ENCODE peak calls at places on chromosomes 6 and 20, in four cellular contexts. A is IMR-90, G is K562, M is GM12878. P is an unnamed sample. For H3K4me1, the result is how much of the 10 kb centered on the place peaks cover.

GRCh38 chr6:163147988-163148387 is 266.5 kb upstream of the QKI start:
- DNase-seq in M (no peak), G (no peak), A (no peak), P (no peak)

GRCh38 chr20:25315418-25316210 is 67.7 kb downstream of the PYGB start:
- DNase-seq in G (no peak), M (no peak), A (peak), P (no peak)

GRCh38 chr6:11727995-11728961 is 50.3 kb downstream of the ADTRP start:
- DNase-seq in G (no peak), M (no peak), A (no peak), P (no peak)

GRCh38 chr20:33415948-33416347 is 14.6 kb upstream of the CDK5RAP1 start:
- DNase-seq in G (peak), A (peak), M (no peak), P (no peak)

GRCh38 chr20:38723982-38724602 is at the start of gene SLC32A1:
- DNase-seq in A (no peak), G (peak), M (no peak), P (no peak)

GRCh38 chr6:158040051-158040803 is 58.6 kb downstream of the SYNJ2 start:
- DNase-seq in A (peak), G (peak), M (peak), P (peak)

GRCh38 chr20:41830702-41831101 is 212.5 kb upstream of the CHD6 start:
- DNase-seq in G (no peak), M (no peak), A (no peak), P (no peak)

GRCh38 chr6:51533962-51534361 is 553.5 kb downstream of the PKHD1 start:
- DNase-seq in M (no peak), A (no peak), G (no peak), P (no peak)

GRCh38 chr6:150443621-150444020 is 74.8 kb downstream of the IYD start:
- DNase-seq in A (no peak), M (no peak), G (no peak), P (no peak)

GRCh38 chr20:33840759-33841438 is 29.8 kb downstream of the CHMP4B start:
- DNase-seq in G (no peak), M (no peak), A (no peak), P (no peak)

GRCh38 chr6:111870751-111871064 is 2.5 kb downstream of the FYN start:
- DNase-seq in A (no peak), M (no peak), G (no peak), P (peak)

GRCh38 chr6:54847799-54848597 is 1.4 kb downstream of the FAM83B start:
- DNase-seq in A (peak), M (no peak), G (no peak), P (no peak)

GRCh38 chr20:49560186-49560585 is 7.8 kb downstream of the PTGIS start:
- DNase-seq in G (no peak), A (no peak), M (no peak), P (no peak)

GRCh38 chr6:20182926-20183521 is 29.2 kb downstream of the MBOAT1 start:
- DNase-seq in M (no peak), G (no peak), A (peak), P (no peak)

GRCh38 chr6:3542032-3542640 is 85.3 kb upstream of the SLC22A23 start:
- DNase-seq in A (no peak), G (no peak), M (no peak), P (no peak)

GRCh38 chr6:96907498-96907897 is 9.8 kb upstream of the NDUFAF4 start:
- DNase-seq in G (no peak), M (peak), A (peak), P (no peak)

GRCh38 chr20:51563597-51564332 is 21.2 kb upstream of the NFATC2 start:
- DNase-seq in A (peak), M (no peak), G (peak), P (peak)

GRCh38 chr6:119669228-119669627 is 319.7 kb upstream of the MAN1A1 start:
- DNase-seq in M (no peak), G (no peak), A (no peak), P (peak)

GRCh38 chr20:4154958-4155411 is 139.6 kb upstream of the RNF24 start:
- DNase-seq in M (no peak), G (peak), A (no peak), P (no peak)

GRCh38 chr20:6697228-6697972 is 70.1 kb upstream of the BMP2 start:
- DNase-seq in M (no peak), G (no peak), A (no peak), P (no peak)

GRCh38 chr6:39035689-39036088 is 12.9 kb upstream of the GLP1R start:
- DNase-seq in G (no peak), M (no peak), A (no peak), P (no peak)

GRCh38 chr20:2402271-2402980 is 21.7 kb downstream of the TGM6 start:
- DNase-seq in G (no peak), M (no peak), A (peak), P (peak)

GRCh38 chr6:119334535-119335264 is 14.9 kb downstream of the MAN1A1 start:
- DNase-seq in G (no peak), A (no peak), M (no peak), P (peak)

GRCh38 chr20:5938456-5939029 is 11.8 kb downstream of the TRMT6 start:
- DNase-seq in A (no peak), M (no peak), G (no peak), P (no peak)

GRCh38 chr6:31579546-31580445 is 2.4 kb downstream of the LTB start:
- DNase-seq in M (no peak), G (no peak), A (no peak), P (no peak)

DNA sequence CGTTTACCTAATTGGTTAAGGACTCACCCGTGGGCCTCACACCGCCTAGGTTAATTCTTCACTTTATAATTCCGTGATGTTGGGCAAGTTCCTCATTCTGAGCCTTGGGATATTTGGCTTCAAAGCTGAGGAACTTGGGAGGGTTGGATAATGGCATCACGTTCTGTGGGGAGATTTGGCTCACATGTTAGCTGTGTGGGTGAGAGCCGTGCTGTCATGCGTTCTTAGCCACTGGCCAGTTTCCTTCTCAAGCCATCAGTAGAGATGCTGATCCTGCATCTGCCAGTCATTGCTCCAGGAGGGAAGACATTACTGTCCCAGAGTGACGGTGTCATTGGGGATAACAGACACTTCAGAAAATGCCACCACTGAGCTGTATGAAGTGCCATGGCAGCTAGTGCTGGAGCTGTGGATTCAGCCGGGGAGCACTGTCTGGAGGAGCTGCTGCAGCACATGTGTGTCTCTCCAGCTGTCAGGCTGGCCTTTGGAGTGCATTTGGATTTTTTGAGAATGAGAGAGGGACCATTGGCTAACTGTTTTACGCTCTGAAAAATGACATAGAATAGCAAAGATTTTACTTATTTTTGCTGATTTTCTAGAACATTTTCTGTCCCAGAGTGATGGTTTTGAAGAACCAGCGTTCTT is 16.5 kb downstream of the IGF2R start:
- DNase-seq in G (no peak), A (peak), M (no peak), P (no peak)
- H3K4me1 ChIP-seq in G (under half), A (under half), M (under half), P (under half)

GRCh38 chr6:161082215-161082614 is 90.6 kb downstream of the MAP3K4 start:
- DNase-seq in G (no peak), A (no peak), M (no peak), P (no peak)
- TF ChIP-seq FOS in G (no peak), A (no peak), M (no peak), P (no peak)

GRCh38 chr6:107572886-107573285 is 83.0 kb downstream of the SOBP start:
- DNase-seq in G (no peak), M (no peak), A (no peak), P (no peak)

GRCh38 chr6:107576852-107577251 is 86.9 kb downstream of the SOBP start:
- DNase-seq in G (no peak), M (no peak), A (peak), P (peak)

GRCh38 chr6:107579413-107579812 is 89.5 kb downstream of the SOBP start:
- DNase-seq in G (no peak), M (no peak), A (no peak), P (no peak)

GRCh38 chr6:107574856-107575255 is 84.9 kb downstream of the SOBP start:
- DNase-seq in M (no peak), A (no peak), G (no peak), P (no peak)

GRCh38 chr6:107578642-107579332 is 88.9 kb downstream of the SOBP start:
- DNase-seq in G (no peak), A (no peak), M (no peak), P (no peak)
- H3K4me2 ChIP-seq in G (no peak), A (no peak), M (no peak), P (no peak)

GRCh38 chr6:24858154-24858801 is 59.6 kb upstream of the ARMH2 start:
- DNase-seq in M (peak), G (no peak), A (no peak), P (peak)

GRCh38 chr6:24855389-24856245 is 56.9 kb upstream of the ARMH2 start:
- DNase-seq in G (peak), M (peak), A (peak), P (peak)

GRCh38 chr6:24854077-24854670 is 55.5 kb upstream of the ARMH2 start:
- DNase-seq in A (no peak), M (no peak), G (no peak), P (no peak)

GRCh38 chr6:24856954-24857670 is 58.4 kb upstream of the ARMH2 start:
- DNase-seq in M (no peak), G (no peak), A (no peak), P (no peak)

DNA sequence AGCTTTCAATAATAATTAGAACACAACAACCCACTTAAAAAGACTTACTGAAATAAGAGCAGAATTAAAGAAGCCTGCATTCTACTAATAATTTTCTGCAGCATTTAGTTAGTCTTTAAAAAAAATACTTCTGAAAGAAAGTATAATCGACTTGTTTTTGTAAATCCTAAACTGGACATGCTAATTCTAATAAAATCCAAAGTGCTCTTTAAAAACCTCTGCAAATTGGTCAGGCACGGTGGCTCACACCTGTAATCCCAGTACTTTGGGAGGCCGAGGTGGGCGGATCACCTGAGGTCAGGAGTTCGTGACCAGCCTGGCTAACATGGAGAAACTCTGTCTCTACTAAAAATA is 57.5 kb upstream of the ARMH2 start:
- DNase-seq in M (no peak), A (no peak), G (no peak), P (no peak)
- H3K4me1 ChIP-seq in M (under half), A (under half), G (under half), P (under half)

GRCh38 chr20:1333462-1334369 is 4.8 kb upstream of the SDCBP2 start:
- DNase-seq in A (no peak), M (no peak), G (no peak), P (no peak)

GRCh38 chr20:1330075-1330830 is 1.3 kb upstream of the SDCBP2 start:
- DNase-seq in A (no peak), M (peak), G (no peak), P (no peak)

GRCh38 chr20:1332749-1333300 is 3.9 kb upstream of the SDCBP2 start:
- DNase-seq in A (no peak), G (no peak), M (no peak), P (peak)

GRCh38 chr20:1331101-1331500 is 2.2 kb upstream of the SDCBP2 start:
- DNase-seq in G (no peak), A (no peak), M (no peak), P (no peak)

GRCh38 chr20:1331801-1332453 is 3.0 kb upstream of the SDCBP2 start:
- DNase-seq in G (no peak), M (no peak), A (no peak), P (no peak)
- TF ChIP-seq FOS in G (no peak), M (no peak), A (no peak), P (no peak)

GRCh38 chr20:35058184-35058583 is 34.4 kb downstream of the TRPC4AP start:
- DNase-seq in A (no peak), G (no peak), M (no peak), P (no peak)

GRCh38 chr20:35054804-35055203 is 37.8 kb downstream of the TRPC4AP start:
- DNase-seq in M (no peak), G (no peak), A (no peak), P (no peak)

GRCh38 chr20:35059612-35060011 is 33.0 kb downstream of the TRPC4AP start:
- DNase-seq in M (no peak), G (no peak), A (no peak), P (no peak)

GRCh38 chr20:35059110-35059509 is 33.5 kb downstream of the TRPC4AP start:
- DNase-seq in M (no peak), G (no peak), A (no peak), P (no peak)

DNA sequence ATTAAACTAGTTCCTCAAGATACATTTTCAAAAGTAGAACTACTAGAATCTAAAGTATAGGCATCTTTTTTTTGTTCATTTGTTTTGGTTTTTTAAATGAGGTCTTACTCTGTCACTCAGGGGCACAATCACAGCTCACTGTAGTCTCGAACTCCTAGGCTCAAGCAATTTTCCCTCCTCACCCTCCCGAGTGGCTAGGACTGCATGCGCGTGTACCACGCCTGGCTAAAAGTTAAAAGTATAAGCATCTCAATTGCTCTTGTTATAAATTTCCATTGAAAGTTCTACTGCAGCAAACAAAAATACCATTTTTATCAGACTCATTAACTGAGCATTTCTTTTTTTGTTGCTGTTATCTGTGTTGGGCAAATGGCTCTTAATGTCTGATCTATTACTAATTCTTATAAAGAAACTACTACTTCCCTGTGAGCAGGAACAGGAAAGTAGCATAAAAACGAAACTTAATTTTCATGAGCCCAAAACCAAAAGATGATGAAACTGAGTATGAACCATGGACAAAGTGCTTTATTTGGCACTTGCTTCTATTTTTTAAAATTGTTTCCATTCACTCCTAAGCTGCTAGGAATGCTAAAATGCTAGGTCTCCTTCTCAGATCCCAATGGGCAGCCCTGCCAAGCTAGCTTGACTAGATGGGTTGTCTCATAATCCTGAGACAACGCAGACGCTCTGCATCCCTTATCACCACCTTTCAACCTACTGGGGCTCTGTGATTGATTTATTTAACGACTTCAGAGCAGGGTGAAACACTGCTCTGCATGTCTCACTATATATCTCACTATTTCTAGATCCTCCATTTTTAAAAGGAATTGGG is 36.9 kb downstream of the TRPC4AP start:
- DNase-seq in G (no peak), A (peak), M (no peak), P (no peak)
- H3K4me2 ChIP-seq in G (no peak), A (peak), M (peak), P (peak)

GRCh38 chr6:14455942-14456648 is 338.5 kb downstream of the CD83 start:
- DNase-seq in A (no peak), G (no peak), M (no peak), P (no peak)
- H3K4me1 ChIP-seq in A (under half), G (under half), M (under half), P (under half)

P was measured in endothelial cell of umbilical vein.